ENCODE peak calls at places on chromosomes 3 and 15, in eight cellular contexts. I is RWPE2, E is adrenal gland, G is endodermal cell, A is body of pancreas, Y is breast epithelium, M is thoracic aorta, S is spleen. B is an unnamed sample.

GRCh38 chr15:75640483-75641175 is 605 bp upstream of the IMP3 start:
- DNase-seq in G (no peak), S (peak; percentile 89), A (no peak), Y (no peak), E (peak; percentile 46), M (no peak), I (peak; percentile 80), B (peak; percentile 34)

GRCh38 chr3:52049503-52049902 is 6.9 kb downstream of the DUSP7 start:
- DNase-seq in S (no peak), Y (no peak), A (no peak), G (no peak), I (no peak), E (no peak), M (no peak), B (no peak)

GRCh38 chr3:51340311-51340829 is 44.7 kb upstream of the MANF start:
- DNase-seq in A (no peak), M (no peak), I (no peak), S (no peak), Y (peak; percentile 54), G (peak; percentile 55), E (peak; percentile 76), B (peak; percentile 93)

GRCh38 chr3:142232340-142232739 is 7.0 kb upstream of the GK5 start:
- DNase-seq in E (no peak), S (no peak), G (no peak), A (no peak), Y (no peak), M (no peak), I (no peak), B (no peak)

GRCh38 chr15:52307847-52308246 is 12.2 kb upstream of the MYO5C start:
- DNase-seq in E (no peak), I (no peak), Y (no peak), A (no peak), M (no peak), S (no peak), G (no peak), B (no peak)

GRCh38 chr15:76286231-76286879 is 24.9 kb downstream of the ETFA start:
- DNase-seq in Y (no peak), S (no peak), I (no peak), A (no peak), M (no peak), E (no peak), G (no peak), B (no peak)

GRCh38 chr3:102736961-102737304 is 302.1 kb downstream of the ZPLD1 start:
- DNase-seq in E (no peak), Y (no peak), S (no peak), I (no peak), M (no peak), G (no peak), A (no peak), B (no peak)

GRCh38 chr15:38530113-38530512 is 34.5 kb downstream of the RASGRP1 start:
- DNase-seq in E (no peak), M (no peak), G (no peak), I (no peak), A (no peak), Y (no peak), S (no peak), B (no peak)

GRCh38 chr3:49563040-49563578 is 8.8 kb downstream of the BSN start:
- DNase-seq in G (peak; percentile 80), A (no peak), Y (no peak), I (no peak), S (no peak), E (no peak), M (no peak), B (no peak)

GRCh38 chr3:15630646-15631350 is 29.3 kb downstream of the BTD start:
- DNase-seq in G (no peak), A (no peak), M (no peak), S (no peak), Y (no peak), E (peak; percentile 49), I (no peak), B (peak; percentile 90)

GRCh38 chr3:11424277-11424676 is 152.1 kb downstream of the ATG7 start:
- DNase-seq in A (no peak), S (no peak), G (no peak), M (no peak), E (no peak), I (no peak), Y (no peak), B (no peak)

GRCh38 chr3:111691293-111691909 is 96.3 kb upstream of the ZBED2 start:
- DNase-seq in S (no peak), M (no peak), Y (no peak), E (no peak), I (no peak), A (no peak), G (no peak), B (peak; percentile 79)

GRCh38 chr3:16004812-16005211 is 169.7 kb upstream of the GALNT15 start:
- DNase-seq in S (no peak), M (no peak), E (no peak), I (no peak), G (no peak), A (no peak), Y (no peak), B (no peak)

GRCh38 chr15:40082195-40082868 is 26.3 kb downstream of the BMF start:
- DNase-seq in I (no peak), Y (no peak), G (no peak), S (peak; percentile 85), A (no peak), M (no peak), E (no peak), B (no peak)

GRCh38 chr3:179401561-179401960 is 49.7 kb downstream of the GNB4 start:
- DNase-seq in G (no peak), Y (no peak), A (no peak), I (no peak), M (no peak), S (no peak), E (no peak), B (no peak)

GRCh38 chr3:96354742-96355141 is 459.7 kb upstream of the EPHA6 start:
- DNase-seq in Y (no peak), E (no peak), I (no peak), M (no peak), A (no peak), S (no peak), G (no peak), B (peak; percentile 53)

GRCh38 chr3:29065211-29065785 is 215.6 kb upstream of the RBMS3 start:
- DNase-seq in M (peak; percentile 83), I (peak; percentile 94), G (peak; percentile 70), E (peak; percentile 66), Y (peak; percentile 90), S (no peak), A (peak; percentile 65), B (peak; percentile 96)

GRCh38 chr3:193710286-193711164 is 117.5 kb downstream of the OPA1 start:
- DNase-seq in S (no peak), A (no peak), E (no peak), G (no peak), M (no peak), Y (no peak), I (no peak), B (no peak)

GRCh38 chr3:140453750-140454149 is 224.1 kb upstream of the TRIM42 start:
- DNase-seq in M (no peak), Y (no peak), G (no peak), E (no peak), S (no peak), A (no peak), I (no peak), B (no peak)

GRCh38 chr15:63405159-63405558 is 23.5 kb upstream of the CA12 start:
- DNase-seq in A (no peak), M (no peak), G (no peak), Y (no peak), S (no peak), I (no peak), E (no peak), B (no peak)
- H3K4me1 ChIP-seq in A (no peaks in the 10 kb centered on the region), M (no peaks in the 10 kb centered on the region), G (no peaks in the 10 kb centered on the region), Y (no peaks in the 10 kb centered on the region), S (peaks cover 7% of the 10 kb centered on the region), I (peaks cover 3% of the 10 kb centered on the region), E (no peaks in the 10 kb centered on the region), B (no peaks in the 10 kb centered on the region)

DNA sequence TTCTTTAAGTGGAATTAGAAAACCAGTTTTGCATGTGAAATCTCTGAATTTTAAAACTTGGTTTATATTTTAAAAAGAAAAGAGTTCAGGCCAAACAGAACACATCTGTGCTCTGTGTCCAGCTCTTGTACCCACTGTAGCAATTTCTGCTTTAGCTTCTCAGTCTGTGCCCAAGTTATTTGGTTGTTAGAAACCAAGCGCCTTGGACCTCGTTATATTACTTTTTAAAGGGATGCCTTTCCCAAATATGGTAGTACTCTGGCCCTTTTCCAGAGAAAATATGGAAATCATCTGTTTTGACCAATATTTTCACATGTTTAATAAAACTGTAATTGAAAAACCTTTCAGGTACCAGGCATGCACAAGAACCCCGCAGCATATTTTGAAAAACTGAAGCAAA is 27.3 kb downstream of the TGFBR2 start:
- DNase-seq in G (no peak), I (no peak), S (no peak), M (no peak), E (no peak), A (no peak), Y (no peak), B (no peak)
- H3K4me1 ChIP-seq in G (peaks cover 2% of the 10 kb centered on the region), I (peaks cover 59% of the 10 kb centered on the region), S (peaks cover 97% of the 10 kb centered on the region), M (peaks cover 84% of the 10 kb centered on the region), E (peaks cover 83% of the 10 kb centered on the region), A (peaks cover 75% of the 10 kb centered on the region), Y (no peaks in the 10 kb centered on the region), B (peaks cover 60% of the 10 kb centered on the region)

GRCh38 chr15:78072080-78072892 is 5.2 kb downstream of the TBC1D2B start:
- DNase-seq in S (no peak), A (no peak), E (peak; percentile 89), M (no peak), Y (no peak), G (no peak), I (no peak), B (peak; percentile 88)
- H3K4me1 ChIP-seq in S (peaks cover 91% of the 10 kb centered on the region), A (peaks cover 78% of the 10 kb centered on the region), E (peaks cover 91% of the 10 kb centered on the region), M (peaks cover 92% of the 10 kb centered on the region), Y (no peaks in the 10 kb centered on the region), G (no peaks in the 10 kb centered on the region), I (peaks cover 72% of the 10 kb centered on the region), B (peaks cover 80% of the 10 kb centered on the region)

GRCh38 chr3:157335677-157336076 is 101.0 kb upstream of the PTX3 start:
- DNase-seq in S (no peak), G (peak; percentile 81), I (no peak), Y (no peak), A (no peak), M (no peak), E (no peak), B (peak; percentile 74)

GRCh38 chr3:157333551-157333991 is 103.1 kb upstream of the PTX3 start:
- DNase-seq in S (no peak), Y (no peak), A (no peak), M (no peak), G (no peak), I (no peak), E (no peak), B (peak; percentile 71)

GRCh38 chr3:157330206-157330605 is 106.4 kb upstream of the PTX3 start:
- DNase-seq in G (no peak), I (no peak), M (no peak), Y (no peak), E (no peak), S (no peak), A (no peak), B (peak; percentile 57)

GRCh38 chr3:157336252-157337009 is 100.2 kb upstream of the PTX3 start:
- DNase-seq in M (no peak), E (no peak), Y (no peak), A (no peak), S (no peak), G (no peak), I (no peak), B (no peak)

DNA sequence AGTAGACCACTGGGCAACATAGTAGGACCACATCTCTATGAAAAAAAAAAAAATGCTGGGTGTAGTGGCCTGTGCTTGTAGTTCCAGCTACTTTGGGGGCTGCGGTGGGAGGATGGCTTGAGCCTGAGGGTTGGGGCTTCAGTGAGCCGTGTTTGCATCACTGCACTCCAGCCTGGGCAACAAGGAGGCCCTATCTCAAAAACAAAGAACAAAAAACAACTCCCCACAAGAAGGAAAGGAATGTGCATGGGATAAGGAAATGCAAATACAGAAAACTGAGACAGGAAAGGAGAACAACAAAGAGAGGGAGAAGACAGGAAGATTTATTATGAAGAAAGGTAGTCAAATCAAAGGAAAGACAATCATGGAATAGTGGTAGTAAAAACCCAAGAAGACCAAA is 101.5 kb upstream of the PTX3 start:
- DNase-seq in A (no peak), E (no peak), S (no peak), M (no peak), Y (no peak), I (no peak), G (no peak), B (no peak)
- H3K4me1 ChIP-seq in A (no peaks in the 10 kb centered on the region), E (no peaks in the 10 kb centered on the region), S (no peaks in the 10 kb centered on the region), M (no peaks in the 10 kb centered on the region), Y (no peaks in the 10 kb centered on the region), I (peaks cover 5% of the 10 kb centered on the region), G (no peaks in the 10 kb centered on the region), B (peaks cover 10% of the 10 kb centered on the region)

B was measured in adipocyte.